ENCODE peak calls at places on chromosomes 16 and 17, in eight cellular contexts. One of them, this sample, is unnamed.

GRCh38 chr16:22970191-22970845 is 156.4 kb downstream of the HS3ST2 start:
- DNase-seq in CD8-positive, alpha-beta T cell: no peak
- DNase-seq in mucosa of descending colon: no peak
- DNase-seq in AG10803: no peak
- DNase-seq in CD4-positive, CD25-positive, alpha-beta regulatory T cell: no peak
- DNase-seq in ovary: no peak
- DNase-seq in MM.1S: no peak
- DNase-seq in SK-N-SH: no peak
- DNase-seq in this sample: no peak

GRCh38 chr16:88382491-88383400 is at the start of gene ZNF469:
- DNase-seq in CD8-positive, alpha-beta T cell: no peak
- DNase-seq in mucosa of descending colon: peak
- DNase-seq in AG10803: peak
- DNase-seq in CD4-positive, CD25-positive, alpha-beta regulatory T cell: no peak
- DNase-seq in ovary: no peak
- DNase-seq in MM.1S: no peak
- DNase-seq in SK-N-SH: peak
- DNase-seq in this sample: peak

GRCh38 chr16:89764711-89765201 is 43.4 kb downstream of the ZNF276 start:
- DNase-seq in CD8-positive, alpha-beta T cell: no peak
- DNase-seq in mucosa of descending colon: peak
- DNase-seq in AG10803: no peak
- DNase-seq in CD4-positive, CD25-positive, alpha-beta regulatory T cell: peak
- DNase-seq in ovary: no peak
- DNase-seq in MM.1S: peak
- DNase-seq in SK-N-SH: no peak
- DNase-seq in this sample: no peak

GRCh38 chr16:80682435-80683070 is 121.8 kb downstream of the CDYL2 start:
- DNase-seq in CD8-positive, alpha-beta T cell: no peak
- DNase-seq in mucosa of descending colon: no peak
- DNase-seq in AG10803: peak
- DNase-seq in CD4-positive, CD25-positive, alpha-beta regulatory T cell: no peak
- DNase-seq in ovary: no peak
- DNase-seq in MM.1S: no peak
- DNase-seq in SK-N-SH: no peak
- DNase-seq in this sample: no peak

GRCh38 chr16:79605999-79606398 is 5.5 kb upstream of the MAF start:
- DNase-seq in CD8-positive, alpha-beta T cell: no peak
- DNase-seq in mucosa of descending colon: no peak
- DNase-seq in AG10803: no peak
- DNase-seq in CD4-positive, CD25-positive, alpha-beta regulatory T cell: no peak
- DNase-seq in ovary: no peak
- DNase-seq in MM.1S: peak
- DNase-seq in SK-N-SH: no peak
- DNase-seq in this sample: no peak

GRCh38 chr17:44601574-44602372 is 44.5 kb downstream of the FZD2 start:
- DNase-seq in CD8-positive, alpha-beta T cell: no peak
- DNase-seq in mucosa of descending colon: no peak
- DNase-seq in AG10803: peak
- DNase-seq in CD4-positive, CD25-positive, alpha-beta regulatory T cell: no peak
- DNase-seq in ovary: no peak
- DNase-seq in MM.1S: no peak
- DNase-seq in SK-N-SH: no peak
- DNase-seq in this sample: peak

GRCh38 chr17:78032166-78032565 is 73.7 kb downstream of the TNRC6C start:
- DNase-seq in CD8-positive, alpha-beta T cell: no peak
- DNase-seq in mucosa of descending colon: no peak
- DNase-seq in AG10803: peak
- DNase-seq in CD4-positive, CD25-positive, alpha-beta regulatory T cell: no peak
- DNase-seq in ovary: no peak
- DNase-seq in MM.1S: no peak
- DNase-seq in SK-N-SH: no peak
- DNase-seq in this sample: peak

GRCh38 chr17:49022391-49022941 is 25.3 kb downstream of the IGF2BP1 start:
- DNase-seq in CD8-positive, alpha-beta T cell: no peak
- DNase-seq in mucosa of descending colon: no peak
- DNase-seq in AG10803: peak
- DNase-seq in CD4-positive, CD25-positive, alpha-beta regulatory T cell: no peak
- DNase-seq in ovary: no peak
- DNase-seq in MM.1S: no peak
- DNase-seq in SK-N-SH: no peak
- DNase-seq in this sample: peak

GRCh38 chr16:57977418-57978069 is 6.6 kb upstream of the CNGB1 start:
- DNase-seq in CD8-positive, alpha-beta T cell: no peak
- DNase-seq in mucosa of descending colon: no peak
- DNase-seq in AG10803: no peak
- DNase-seq in CD4-positive, CD25-positive, alpha-beta regulatory T cell: no peak
- DNase-seq in ovary: no peak
- DNase-seq in MM.1S: no peak
- DNase-seq in SK-N-SH: peak
- DNase-seq in this sample: peak

GRCh38 chr16:85398050-85398451 is 215.1 kb upstream of the GSE1 start:
- DNase-seq in CD8-positive, alpha-beta T cell: no peak
- DNase-seq in mucosa of descending colon: peak
- DNase-seq in AG10803: no peak
- DNase-seq in CD4-positive, CD25-positive, alpha-beta regulatory T cell: no peak
- DNase-seq in ovary: no peak
- DNase-seq in MM.1S: no peak
- DNase-seq in SK-N-SH: no peak
- DNase-seq in this sample: no peak

GRCh38 chr16:88703486-88704309 is 2.5 kb downstream of the RNF166 start:
- DNase-seq in CD8-positive, alpha-beta T cell: peak
- DNase-seq in mucosa of descending colon: peak
- DNase-seq in AG10803: no peak
- DNase-seq in CD4-positive, CD25-positive, alpha-beta regulatory T cell: peak
- DNase-seq in ovary: no peak
- DNase-seq in MM.1S: no peak
- DNase-seq in SK-N-SH: no peak
- DNase-seq in this sample: no peak

GRCh38 chr17:17723354-17724261 is 42.4 kb downstream of the RAI1 start:
- DNase-seq in CD8-positive, alpha-beta T cell: no peak
- DNase-seq in mucosa of descending colon: no peak
- DNase-seq in AG10803: peak
- DNase-seq in CD4-positive, CD25-positive, alpha-beta regulatory T cell: peak
- DNase-seq in ovary: no peak
- DNase-seq in MM.1S: no peak
- DNase-seq in SK-N-SH: peak
- DNase-seq in this sample: no peak

DNA sequence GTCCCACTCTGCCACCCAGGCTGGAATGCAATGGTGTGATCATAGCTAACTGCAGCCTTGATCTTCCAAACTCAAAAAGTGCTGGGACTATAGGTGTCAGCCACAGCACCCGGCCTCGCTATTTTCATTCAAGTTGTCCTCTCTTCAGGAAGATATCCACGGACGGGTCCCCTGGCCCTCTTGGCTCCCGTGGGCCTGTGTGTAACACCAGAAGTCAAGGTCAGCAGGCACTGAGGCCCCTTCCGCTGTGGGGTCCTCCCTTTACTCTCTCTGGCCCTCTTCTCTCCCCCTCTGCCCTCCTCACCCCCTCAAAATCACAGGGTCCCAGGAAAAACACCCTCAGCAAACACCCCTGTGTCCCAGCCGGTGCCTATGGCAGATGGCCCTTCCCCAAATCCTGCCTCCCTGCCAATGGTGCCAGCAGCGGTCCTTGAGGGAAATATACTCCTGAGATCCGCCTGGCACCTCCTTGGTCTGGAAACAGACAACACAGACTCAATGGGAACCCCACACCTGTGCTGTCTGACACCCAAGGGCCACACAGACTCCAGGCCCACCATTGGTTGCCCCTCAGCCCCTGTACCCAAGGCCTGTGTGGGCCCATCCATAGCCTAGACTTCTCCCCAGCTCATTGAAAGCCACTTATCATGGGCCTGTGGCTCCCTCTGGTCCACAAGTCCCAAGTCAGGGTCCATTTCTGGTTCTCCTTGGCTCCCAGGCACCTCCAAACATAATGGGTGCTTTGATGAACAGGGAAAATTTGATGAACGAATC is 221.5 kb downstream of the ZNF423 start:
- DNase-seq in CD8-positive, alpha-beta T cell: no peak
- DNase-seq in mucosa of descending colon: no peak
- DNase-seq in AG10803: no peak
- DNase-seq in CD4-positive, CD25-positive, alpha-beta regulatory T cell: no peak
- DNase-seq in ovary: peak
- DNase-seq in MM.1S: no peak
- DNase-seq in SK-N-SH: no peak
- DNase-seq in this sample: no peak
- H3K4me3 ChIP-seq in CD8-positive, alpha-beta T cell: no peak
- H3K4me3 ChIP-seq in mucosa of descending colon: no peak
- H3K4me3 ChIP-seq in AG10803: no peak
- H3K4me3 ChIP-seq in CD4-positive, CD25-positive, alpha-beta regulatory T cell: no peak
- H3K4me3 ChIP-seq in ovary: no peak
- H3K4me3 ChIP-seq in MM.1S: no peak
- H3K4me3 ChIP-seq in SK-N-SH: no peak
- H3K4me3 ChIP-seq in this sample: no peak

GRCh38 chr17:64679710-64680216 is 17.7 kb upstream of the SMURF2 start:
- DNase-seq in CD8-positive, alpha-beta T cell: no peak
- DNase-seq in mucosa of descending colon: no peak
- DNase-seq in AG10803: peak
- DNase-seq in CD4-positive, CD25-positive, alpha-beta regulatory T cell: no peak
- DNase-seq in ovary: no peak
- DNase-seq in MM.1S: no peak
- DNase-seq in SK-N-SH: no peak
- DNase-seq in this sample: peak
- H3K4me3 ChIP-seq in CD8-positive, alpha-beta T cell: no peak
- H3K4me3 ChIP-seq in mucosa of descending colon: no peak
- H3K4me3 ChIP-seq in AG10803: peak
- H3K4me3 ChIP-seq in CD4-positive, CD25-positive, alpha-beta regulatory T cell: no peak
- H3K4me3 ChIP-seq in ovary: no peak
- H3K4me3 ChIP-seq in MM.1S: no peak
- H3K4me3 ChIP-seq in SK-N-SH: peak
- H3K4me3 ChIP-seq in this sample: peak

DNA sequence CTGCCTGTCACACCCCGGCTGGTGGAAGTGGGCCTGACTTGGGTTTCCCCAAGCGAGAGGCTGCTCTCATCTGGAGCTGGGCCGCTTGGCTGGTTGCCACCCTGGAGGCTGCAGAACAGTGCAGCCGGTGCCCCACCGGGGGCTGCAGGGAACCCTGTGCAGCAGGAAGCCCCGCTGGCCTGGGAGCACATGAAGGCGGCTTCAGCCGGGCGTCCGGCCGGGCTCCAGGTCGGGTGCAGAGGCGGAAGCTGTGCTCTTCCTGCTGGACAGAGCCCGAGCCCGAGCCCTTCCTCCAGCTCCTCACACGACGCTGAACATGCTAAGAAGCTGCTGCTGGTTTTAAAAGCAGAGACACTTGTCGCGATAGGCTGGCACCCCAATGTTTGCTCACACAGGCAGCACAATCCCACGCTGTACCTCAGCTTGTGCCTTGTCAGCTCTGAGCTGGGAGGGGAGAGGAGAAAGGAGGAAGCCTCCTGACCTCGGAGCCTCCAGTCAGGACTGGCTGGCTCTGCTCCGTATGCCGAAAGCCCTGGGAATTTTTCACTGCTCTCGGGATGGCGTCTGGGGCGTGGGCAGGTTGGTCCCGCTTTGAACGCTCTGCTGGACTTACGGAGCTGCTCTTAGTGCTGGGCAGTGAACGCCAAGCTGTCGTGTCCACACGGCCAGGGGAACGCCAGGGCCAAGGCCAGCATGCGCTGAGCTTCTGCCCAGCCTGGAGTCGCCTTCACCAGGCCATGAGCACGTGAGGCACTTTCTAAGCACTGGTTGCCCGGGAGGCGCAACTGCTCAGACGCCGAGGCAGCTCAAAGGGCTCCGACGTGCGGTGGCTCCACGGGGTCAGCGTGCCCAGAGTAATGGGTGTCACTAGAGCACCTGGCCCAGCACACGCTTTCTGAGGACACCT is 8.8 kb downstream of the CDK5R1 start:
- DNase-seq in CD8-positive, alpha-beta T cell: no peak
- DNase-seq in mucosa of descending colon: peak
- DNase-seq in AG10803: peak
- DNase-seq in CD4-positive, CD25-positive, alpha-beta regulatory T cell: no peak
- DNase-seq in ovary: peak
- DNase-seq in MM.1S: no peak
- DNase-seq in SK-N-SH: peak
- DNase-seq in this sample: no peak
- H3K4me3 ChIP-seq in CD8-positive, alpha-beta T cell: no peak
- H3K4me3 ChIP-seq in mucosa of descending colon: no peak
- H3K4me3 ChIP-seq in AG10803: no peak
- H3K4me3 ChIP-seq in CD4-positive, CD25-positive, alpha-beta regulatory T cell: no peak
- H3K4me3 ChIP-seq in ovary: no peak
- H3K4me3 ChIP-seq in MM.1S: no peak
- H3K4me3 ChIP-seq in SK-N-SH: no peak
- H3K4me3 ChIP-seq in this sample: no peak

GRCh38 chr17:82524540-82524939 is 5.0 kb downstream of the FOXK2 start:
- DNase-seq in CD8-positive, alpha-beta T cell: no peak
- DNase-seq in mucosa of descending colon: no peak
- DNase-seq in AG10803: no peak
- DNase-seq in CD4-positive, CD25-positive, alpha-beta regulatory T cell: no peak
- DNase-seq in ovary: no peak
- DNase-seq in MM.1S: no peak
- DNase-seq in SK-N-SH: no peak
- DNase-seq in this sample: no peak

GRCh38 chr17:82520041-82520910 is 744 bp downstream of the FOXK2 start:
- DNase-seq in CD8-positive, alpha-beta T cell: no peak
- DNase-seq in mucosa of descending colon: peak
- DNase-seq in AG10803: no peak
- DNase-seq in CD4-positive, CD25-positive, alpha-beta regulatory T cell: peak
- DNase-seq in ovary: peak
- DNase-seq in MM.1S: peak
- DNase-seq in SK-N-SH: peak
- DNase-seq in this sample: peak

GRCh38 chr17:82517230-82517865 is 2.2 kb upstream of the FOXK2 start:
- DNase-seq in CD8-positive, alpha-beta T cell: no peak
- DNase-seq in mucosa of descending colon: no peak
- DNase-seq in AG10803: peak
- DNase-seq in CD4-positive, CD25-positive, alpha-beta regulatory T cell: no peak
- DNase-seq in ovary: no peak
- DNase-seq in MM.1S: no peak
- DNase-seq in SK-N-SH: no peak
- DNase-seq in this sample: peak

DNA sequence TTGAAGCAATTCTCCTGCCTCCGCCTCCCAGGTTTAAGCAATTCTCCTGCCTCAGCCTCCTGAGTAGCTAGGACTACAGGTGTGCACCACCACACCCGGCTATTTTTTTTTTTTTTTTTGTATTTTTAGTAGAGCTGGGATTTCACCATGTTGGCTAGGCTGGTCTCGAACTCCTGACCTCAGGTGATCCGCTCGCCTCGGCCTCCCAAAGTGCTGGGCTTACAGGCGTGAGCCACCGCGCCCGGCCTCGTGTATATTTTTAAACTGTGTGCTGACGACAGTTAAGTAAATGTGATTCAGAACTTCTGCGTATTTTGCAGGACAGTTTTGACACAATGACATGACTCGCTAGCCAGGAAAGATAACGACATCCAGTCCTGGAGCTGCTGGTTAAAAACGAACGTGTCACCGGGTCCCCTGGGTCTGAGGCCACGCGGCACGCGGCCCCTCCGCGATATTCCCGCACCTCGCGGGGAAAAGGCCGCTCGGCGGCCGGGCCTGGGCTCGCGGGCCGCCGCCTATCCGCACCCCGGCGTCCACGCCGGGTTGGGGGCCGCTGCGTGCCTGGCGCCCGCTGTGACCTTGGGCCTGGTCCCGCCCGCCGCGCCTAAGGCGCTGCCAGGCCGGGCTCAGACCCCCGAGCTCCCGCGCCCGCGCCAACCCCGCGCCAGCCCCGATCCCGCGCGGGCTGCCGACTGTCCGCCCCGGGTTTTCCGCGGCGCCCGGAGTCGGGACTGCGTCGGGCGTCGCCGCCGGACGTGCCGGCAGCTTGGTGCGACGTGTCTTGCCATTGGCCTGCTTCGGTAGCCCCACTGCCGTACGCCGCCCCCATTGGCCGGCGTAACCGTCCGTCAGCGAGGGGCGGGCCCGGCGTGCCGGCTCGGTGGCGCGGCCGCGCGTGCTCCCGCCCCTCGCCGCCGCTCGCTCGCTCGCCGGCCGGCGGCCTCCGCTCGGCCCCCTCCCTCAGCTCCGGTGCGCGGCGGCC is at the start of gene FOXK2:
- DNase-seq in CD8-positive, alpha-beta T cell: peak
- DNase-seq in mucosa of descending colon: peak
- DNase-seq in AG10803: peak
- DNase-seq in CD4-positive, CD25-positive, alpha-beta regulatory T cell: peak
- DNase-seq in ovary: peak
- DNase-seq in MM.1S: peak
- DNase-seq in SK-N-SH: peak
- DNase-seq in this sample: peak
- H3K4me3 ChIP-seq in CD8-positive, alpha-beta T cell: peak
- H3K4me3 ChIP-seq in mucosa of descending colon: peak
- H3K4me3 ChIP-seq in AG10803: peak
- H3K4me3 ChIP-seq in CD4-positive, CD25-positive, alpha-beta regulatory T cell: peak
- H3K4me3 ChIP-seq in ovary: peak
- H3K4me3 ChIP-seq in MM.1S: peak
- H3K4me3 ChIP-seq in SK-N-SH: peak
- H3K4me3 ChIP-seq in this sample: peak